ENCODE peak calls at places on chromosomes 13 and 19, in eight cellular contexts. One of them, this sample, is unnamed.

GRCh38 chr19:15280915-15281683 is 48.9 kb upstream of the EPHX3 start:
- DNase-seq in heart right ventricle: peak; percentile 83
- DNase-seq in heart left ventricle: peak; percentile 91
- DNase-seq in IMR-90: peak; percentile 89
- DNase-seq in kidney: peak; percentile 91
- DNase-seq in neural progenitor cell: peak; percentile 96
- DNase-seq in left lung: peak; percentile 80
- DNase-seq in stomach: peak; percentile 75
- DNase-seq in this sample: peak; percentile 97

GRCh38 chr19:34184880-34185491 is 12.7 kb downstream of the LSM14A start:
- DNase-seq in neural progenitor cell: no peak
- DNase-seq in heart right ventricle: no peak
- DNase-seq in left lung: no peak
- DNase-seq in heart left ventricle: no peak
- DNase-seq in IMR-90: no peak
- DNase-seq in stomach: no peak
- DNase-seq in kidney: no peak
- DNase-seq in this sample: no peak

GRCh38 chr13:49584771-49585182 is 581 bp downstream of the RCBTB1 start:
- DNase-seq in kidney: no peak
- DNase-seq in neural progenitor cell: peak; percentile 26
- DNase-seq in stomach: no peak
- DNase-seq in heart right ventricle: no peak
- DNase-seq in heart left ventricle: no peak
- DNase-seq in IMR-90: peak; percentile 6
- DNase-seq in left lung: no peak
- DNase-seq in this sample: no peak

GRCh38 chr13:98792321-98792720 is 39.8 kb upstream of the SLC15A1 start:
- DNase-seq in heart left ventricle: no peak
- DNase-seq in IMR-90: no peak
- DNase-seq in stomach: no peak
- DNase-seq in kidney: no peak
- DNase-seq in neural progenitor cell: no peak
- DNase-seq in heart right ventricle: no peak
- DNase-seq in left lung: no peak
- DNase-seq in this sample: no peak

GRCh38 chr19:50221087-50221486 is 17.7 kb downstream of the MYH14 start:
- DNase-seq in left lung: no peak
- DNase-seq in neural progenitor cell: no peak
- DNase-seq in stomach: no peak
- DNase-seq in heart right ventricle: no peak
- DNase-seq in IMR-90: no peak
- DNase-seq in heart left ventricle: no peak
- DNase-seq in kidney: no peak
- DNase-seq in this sample: no peak

GRCh38 chr13:30906411-30906990 is 430 bp downstream of the MEDAG start:
- DNase-seq in left lung: no peak
- DNase-seq in heart left ventricle: peak; percentile 34
- DNase-seq in neural progenitor cell: no peak
- DNase-seq in kidney: peak; percentile 75
- DNase-seq in stomach: no peak
- DNase-seq in IMR-90: no peak
- DNase-seq in heart right ventricle: no peak
- DNase-seq in this sample: no peak

GRCh38 chr19:2645816-2646215 is 56.7 kb downstream of the GNG7 start:
- DNase-seq in kidney: no peak
- DNase-seq in stomach: no peak
- DNase-seq in neural progenitor cell: no peak
- DNase-seq in left lung: no peak
- DNase-seq in heart left ventricle: no peak
- DNase-seq in heart right ventricle: no peak
- DNase-seq in IMR-90: no peak
- DNase-seq in this sample: no peak

GRCh38 chr13:99027260-99027659 is 49.4 kb upstream of the DOCK9 start:
- DNase-seq in heart right ventricle: no peak
- DNase-seq in IMR-90: no peak
- DNase-seq in left lung: no peak
- DNase-seq in neural progenitor cell: no peak
- DNase-seq in stomach: no peak
- DNase-seq in kidney: no peak
- DNase-seq in heart left ventricle: no peak
- DNase-seq in this sample: no peak

GRCh38 chr19:15369594-15369891 is 10.0 kb downstream of the AKAP8 start:
- DNase-seq in heart left ventricle: no peak
- DNase-seq in heart right ventricle: no peak
- DNase-seq in left lung: no peak
- DNase-seq in neural progenitor cell: no peak
- DNase-seq in stomach: no peak
- DNase-seq in kidney: peak; percentile 56
- DNase-seq in IMR-90: no peak
- DNase-seq in this sample: no peak

GRCh38 chr13:114127473-114128347 is 4.7 kb downstream of the RASA3 start:
- DNase-seq in heart left ventricle: peak; percentile 45
- DNase-seq in stomach: no peak
- DNase-seq in left lung: no peak
- DNase-seq in kidney: peak; percentile 58
- DNase-seq in neural progenitor cell: no peak
- DNase-seq in IMR-90: no peak
- DNase-seq in heart right ventricle: no peak
- DNase-seq in this sample: no peak

GRCh38 chr13:112726018-112726767 is 36.4 kb downstream of the ATP11A start:
- DNase-seq in neural progenitor cell: no peak
- DNase-seq in heart left ventricle: no peak
- DNase-seq in IMR-90: no peak
- DNase-seq in stomach: no peak
- DNase-seq in left lung: no peak
- DNase-seq in kidney: no peak
- DNase-seq in heart right ventricle: no peak
- DNase-seq in this sample: no peak

GRCh38 chr13:66402071-66402470 is 828.1 kb downstream of the PCDH9 start:
- DNase-seq in IMR-90: no peak
- DNase-seq in left lung: no peak
- DNase-seq in neural progenitor cell: no peak
- DNase-seq in heart right ventricle: no peak
- DNase-seq in heart left ventricle: no peak
- DNase-seq in stomach: no peak
- DNase-seq in kidney: no peak
- DNase-seq in this sample: no peak

GRCh38 chr19:46503848-46504453 is 8.3 kb upstream of the PNMA8B start:
- DNase-seq in kidney: no peak
- DNase-seq in neural progenitor cell: peak; percentile 1
- DNase-seq in stomach: no peak
- DNase-seq in heart left ventricle: no peak
- DNase-seq in IMR-90: no peak
- DNase-seq in heart right ventricle: no peak
- DNase-seq in left lung: no peak
- DNase-seq in this sample: no peak

GRCh38 chr13:35687336-35687735 is 210.8 kb upstream of the MAB21L1 start:
- DNase-seq in heart right ventricle: no peak
- DNase-seq in left lung: no peak
- DNase-seq in kidney: no peak
- DNase-seq in stomach: no peak
- DNase-seq in heart left ventricle: no peak
- DNase-seq in neural progenitor cell: no peak
- DNase-seq in IMR-90: no peak
- DNase-seq in this sample: no peak

GRCh38 chr13:98327326-98328314 is 150.6 kb upstream of the RNF113B start:
- DNase-seq in left lung: no peak
- DNase-seq in IMR-90: peak; percentile 78
- DNase-seq in heart left ventricle: no peak
- DNase-seq in neural progenitor cell: peak; percentile 91
- DNase-seq in heart right ventricle: no peak
- DNase-seq in stomach: no peak
- DNase-seq in kidney: no peak
- DNase-seq in this sample: no peak

GRCh38 chr13:82636119-82636518 is 1246.2 kb downstream of the SLITRK1 start:
- DNase-seq in IMR-90: peak; percentile 9
- DNase-seq in neural progenitor cell: no peak
- DNase-seq in stomach: no peak
- DNase-seq in left lung: no peak
- DNase-seq in heart left ventricle: no peak
- DNase-seq in kidney: no peak
- DNase-seq in heart right ventricle: no peak
- DNase-seq in this sample: no peak

GRCh38 chr13:66210677-66211076 is 1019.5 kb downstream of the PCDH9 start:
- DNase-seq in kidney: no peak
- DNase-seq in heart left ventricle: no peak
- DNase-seq in heart right ventricle: no peak
- DNase-seq in left lung: no peak
- DNase-seq in IMR-90: peak; percentile 91
- DNase-seq in stomach: no peak
- DNase-seq in neural progenitor cell: no peak
- DNase-seq in this sample: no peak

GRCh38 chr19:47716270-47716937 is 3.2 kb downstream of the EHD2 start:
- DNase-seq in neural progenitor cell: no peak
- DNase-seq in IMR-90: no peak
- DNase-seq in heart right ventricle: no peak
- DNase-seq in heart left ventricle: no peak
- DNase-seq in left lung: no peak
- DNase-seq in stomach: no peak
- DNase-seq in kidney: no peak
- DNase-seq in this sample: no peak
- H3K4me1 ChIP-seq in neural progenitor cell: peaks cover 6% of the 10 kb centered on the region
- H3K4me1 ChIP-seq in IMR-90: peaks cover 27% of the 10 kb centered on the region
- H3K4me1 ChIP-seq in heart right ventricle: peaks cover 76% of the 10 kb centered on the region
- H3K4me1 ChIP-seq in heart left ventricle: peaks cover 33% of the 10 kb centered on the region
- H3K4me1 ChIP-seq in left lung: peaks cover 26% of the 10 kb centered on the region
- H3K4me1 ChIP-seq in stomach: peaks cover 78% of the 10 kb centered on the region
- H3K4me1 ChIP-seq in kidney: no peaks in the 10 kb centered on the region
- H3K4me1 ChIP-seq in this sample: peaks cover 17% of the 10 kb centered on the region

DNA sequence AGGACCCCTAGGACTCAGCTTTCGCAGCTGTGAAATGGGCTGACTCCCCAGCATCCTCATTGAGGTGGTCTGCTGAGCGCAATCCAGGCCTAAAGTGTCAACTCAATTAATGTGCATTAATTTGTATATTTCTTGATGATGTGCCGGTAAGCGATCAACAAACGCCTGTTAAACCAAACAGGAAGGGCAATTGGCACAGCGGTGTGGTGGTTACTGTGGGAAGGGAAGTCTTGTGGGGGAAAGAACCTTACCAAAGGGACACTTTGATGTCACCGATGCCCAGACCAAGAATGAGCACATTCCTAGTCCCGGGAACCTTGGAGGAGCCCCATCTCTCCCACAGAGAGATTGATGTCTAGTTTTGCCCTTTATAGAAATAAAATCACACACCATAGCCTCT is 1.6 kb downstream of the JAK3 start:
- DNase-seq in stomach: no peak
- DNase-seq in IMR-90: no peak
- DNase-seq in neural progenitor cell: no peak
- DNase-seq in heart right ventricle: no peak
- DNase-seq in heart left ventricle: no peak
- DNase-seq in kidney: no peak
- DNase-seq in left lung: no peak
- DNase-seq in this sample: no peak
- H3K4me3 ChIP-seq in stomach: no peak overlapping the region
- H3K4me3 ChIP-seq in IMR-90: no peak overlapping the region
- H3K4me3 ChIP-seq in neural progenitor cell: no peak overlapping the region
- H3K4me3 ChIP-seq in heart right ventricle: no peak overlapping the region
- H3K4me3 ChIP-seq in heart left ventricle: no peak overlapping the region
- H3K4me3 ChIP-seq in kidney: no peak overlapping the region
- H3K4me3 ChIP-seq in left lung: no peak overlapping the region
- H3K4me3 ChIP-seq in this sample: no peak overlapping the region

DNA sequence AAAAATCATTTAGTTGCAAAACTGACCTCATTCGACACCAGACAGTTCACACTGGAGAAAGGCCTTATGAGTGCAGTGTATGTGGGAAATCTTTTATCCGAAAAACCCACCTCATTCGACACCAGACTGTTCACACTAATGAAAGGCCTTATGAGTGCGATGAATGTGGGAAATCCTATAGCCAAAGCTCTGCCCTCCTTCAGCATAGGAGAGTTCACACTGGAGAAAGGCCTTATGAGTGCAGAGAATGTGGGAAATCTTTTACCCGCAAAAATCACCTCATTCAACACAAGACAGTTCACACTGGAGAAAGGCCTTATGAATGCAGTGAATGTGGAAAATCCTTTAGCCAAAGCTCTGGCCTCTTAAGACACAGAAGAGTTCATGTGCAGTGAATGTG is 7.1 kb upstream of the ZNF134 start:
- DNase-seq in left lung: no peak
- DNase-seq in heart left ventricle: no peak
- DNase-seq in stomach: no peak
- DNase-seq in IMR-90: no peak
- DNase-seq in heart right ventricle: no peak
- DNase-seq in kidney: no peak
- DNase-seq in neural progenitor cell: no peak
- DNase-seq in this sample: no peak
- H3K9me3 ChIP-seq in left lung: peaks cover 96% of the 10 kb centered on the region
- H3K9me3 ChIP-seq in heart left ventricle: peaks cover 89% of the 10 kb centered on the region
- H3K9me3 ChIP-seq in stomach: peaks cover 23% of the 10 kb centered on the region
- H3K9me3 ChIP-seq in IMR-90: peaks cover 18% of the 10 kb centered on the region
- H3K9me3 ChIP-seq in heart right ventricle: peaks cover 83% of the 10 kb centered on the region
- H3K9me3 ChIP-seq in kidney: peaks cover 6% of the 10 kb centered on the region
- H3K9me3 ChIP-seq in neural progenitor cell: no peaks in the 10 kb centered on the region
- H3K9me3 ChIP-seq in this sample: no peaks in the 10 kb centered on the region

GRCh38 chr19:18437481-18438330 is at the start of gene ISYNA1:
- DNase-seq in IMR-90: peak; percentile 20
- DNase-seq in kidney: peak; percentile 89
- DNase-seq in heart right ventricle: peak; percentile 69
- DNase-seq in left lung: no peak
- DNase-seq in neural progenitor cell: peak; percentile 85
- DNase-seq in stomach: peak; percentile 62
- DNase-seq in heart left ventricle: peak; percentile 77
- DNase-seq in this sample: no peak
- H3K4me1 ChIP-seq in IMR-90: peaks cover 23% of the 10 kb centered on the region
- H3K4me1 ChIP-seq in kidney: peaks cover 3% of the 10 kb centered on the region
- H3K4me1 ChIP-seq in heart right ventricle: peaks cover 44% of the 10 kb centered on the region
- H3K4me1 ChIP-seq in left lung: peaks cover 9% of the 10 kb centered on the region
- H3K4me1 ChIP-seq in neural progenitor cell: peaks cover 36% of the 10 kb centered on the region
- H3K4me1 ChIP-seq in stomach: peaks cover 58% of the 10 kb centered on the region
- H3K4me1 ChIP-seq in heart left ventricle: peaks cover 37% of the 10 kb centered on the region
- H3K4me1 ChIP-seq in this sample: peaks cover 25% of the 10 kb centered on the region

DNA sequence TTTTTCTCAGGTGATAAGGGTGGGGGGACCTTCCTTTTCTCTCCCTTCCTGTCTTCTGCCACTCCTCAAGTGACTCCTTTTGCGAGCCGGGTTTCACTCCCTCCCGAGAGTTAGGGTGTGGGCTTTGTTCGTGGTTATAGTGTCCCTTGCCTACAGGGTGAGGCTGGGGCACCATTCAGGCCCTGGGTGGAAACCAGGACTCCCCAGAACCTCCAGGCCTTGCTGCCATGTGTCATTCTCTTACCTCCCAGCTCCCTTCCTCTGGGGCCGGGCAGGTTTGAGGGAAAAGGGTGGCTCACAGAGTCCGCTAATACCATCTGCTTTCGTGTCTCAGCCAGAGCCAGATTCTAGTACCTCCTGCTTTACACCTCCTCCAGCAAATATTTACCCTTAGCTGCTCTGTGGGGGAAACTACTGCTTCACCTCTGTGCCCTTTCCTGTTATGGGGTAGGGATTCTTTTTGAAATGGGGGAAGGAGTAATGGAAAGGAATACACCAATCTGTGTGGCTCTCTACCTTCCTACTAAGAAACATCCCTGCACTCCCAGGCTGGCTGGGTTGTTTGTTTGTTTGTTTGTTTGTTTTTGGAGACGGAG is 2.8 kb downstream of the ACTN4 start:
- DNase-seq in neural progenitor cell: no peak
- DNase-seq in kidney: no peak
- DNase-seq in heart right ventricle: no peak
- DNase-seq in heart left ventricle: no peak
- DNase-seq in stomach: peak; percentile 43
- DNase-seq in left lung: no peak
- DNase-seq in IMR-90: no peak
- DNase-seq in this sample: no peak
- H3K4me3 ChIP-seq in neural progenitor cell: peak overlapping the region; percentile 94
- H3K4me3 ChIP-seq in kidney: peak overlapping the region; percentile 86
- H3K4me3 ChIP-seq in heart right ventricle: peak overlapping the region; percentile 98
- H3K4me3 ChIP-seq in heart left ventricle: peak overlapping the region; percentile 81
- H3K4me3 ChIP-seq in stomach: peak overlapping the region; percentile 99
- H3K4me3 ChIP-seq in left lung: peak overlapping the region; percentile 57
- H3K4me3 ChIP-seq in IMR-90: peak overlapping the region; percentile 80
- H3K4me3 ChIP-seq in this sample: no peak overlapping the region

GRCh38 chr19:11949201-11949600 is 15.6 kb upstream of the ZNF763 start:
- DNase-seq in neural progenitor cell: no peak
- DNase-seq in stomach: no peak
- DNase-seq in heart right ventricle: no peak
- DNase-seq in kidney: no peak
- DNase-seq in heart left ventricle: no peak
- DNase-seq in left lung: no peak
- DNase-seq in IMR-90: peak; percentile 7
- DNase-seq in this sample: no peak
- H3K9me3 ChIP-seq in neural progenitor cell: peaks cover 76% of the 10 kb centered on the region
- H3K9me3 ChIP-seq in stomach: peaks cover 96% of the 10 kb centered on the region
- H3K9me3 ChIP-seq in heart right ventricle: peaks cover 100% of the 10 kb centered on the region
- H3K9me3 ChIP-seq in kidney: peaks cover 53% of the 10 kb centered on the region
- H3K9me3 ChIP-seq in heart left ventricle: peaks cover 100% of the 10 kb centered on the region
- H3K9me3 ChIP-seq in left lung: peaks cover 100% of the 10 kb centered on the region
- H3K9me3 ChIP-seq in IMR-90: peaks cover 85% of the 10 kb centered on the region
- H3K9me3 ChIP-seq in this sample: peaks cover 63% of the 10 kb centered on the region